ENCODE peak calls at places on chromosomes 1 and 21, in four cellular contexts. One of them, this sample, is unnamed.

GRCh38 chr1:153921803-153922075 is 1.0 kb downstream of the GATAD2B start:
- DNase-seq in GM12878: no peak
- DNase-seq in H1: no peak
- DNase-seq in K562: no peak
- DNase-seq in this sample: no peak

GRCh38 chr1:159122005-159122621 is 45.5 kb upstream of the AIM2 start:
- DNase-seq in GM12878: peak
- DNase-seq in H1: no peak
- DNase-seq in K562: no peak
- DNase-seq in this sample: no peak

GRCh38 chr1:87800006-87800405 is 471.3 kb downstream of the LMO4 start:
- DNase-seq in GM12878: no peak
- DNase-seq in H1: no peak
- DNase-seq in K562: no peak
- DNase-seq in this sample: no peak

GRCh38 chr1:24154215-24154614 is 11.3 kb upstream of the IL22RA1 start:
- DNase-seq in GM12878: no peak
- DNase-seq in H1: no peak
- DNase-seq in K562: no peak
- DNase-seq in this sample: no peak

GRCh38 chr1:55038974-55039341 is 390 bp upstream of the PCSK9 start:
- DNase-seq in GM12878: no peak
- DNase-seq in H1: no peak
- DNase-seq in K562: no peak
- DNase-seq in this sample: no peak

GRCh38 chr1:235122348-235122747 is 6.3 kb downstream of the TOMM20 start:
- DNase-seq in GM12878: no peak
- DNase-seq in H1: no peak
- DNase-seq in K562: no peak
- DNase-seq in this sample: no peak

GRCh38 chr1:11671544-11672286 is 7.7 kb downstream of the FBXO6 start:
- DNase-seq in GM12878: no peak
- DNase-seq in H1: no peak
- DNase-seq in K562: peak
- DNase-seq in this sample: peak

GRCh38 chr1:178575611-178576331 is 62.9 kb downstream of the TEX35 start:
- DNase-seq in GM12878: peak
- DNase-seq in H1: no peak
- DNase-seq in K562: no peak
- DNase-seq in this sample: no peak

GRCh38 chr21:15688809-15689208 is 41.0 kb upstream of the USP25 start:
- DNase-seq in GM12878: no peak
- DNase-seq in H1: no peak
- DNase-seq in K562: no peak
- DNase-seq in this sample: no peak

GRCh38 chr1:41610361-41610760 is 125.9 kb upstream of the EDN2 start:
- DNase-seq in GM12878: no peak
- DNase-seq in H1: no peak
- DNase-seq in K562: no peak
- DNase-seq in this sample: no peak

GRCh38 chr1:145927916-145928647 is 798 bp upstream of the RBM8A start:
- DNase-seq in GM12878: no peak
- DNase-seq in H1: no peak
- DNase-seq in K562: no peak
- DNase-seq in this sample: no peak

GRCh38 chr1:29469457-29469856 is 233.1 kb downstream of the PTPRU start:
- DNase-seq in GM12878: no peak
- DNase-seq in H1: no peak
- DNase-seq in K562: no peak
- DNase-seq in this sample: peak

GRCh38 chr1:236451796-236452373 is 57.8 kb downstream of the EDARADD start:
- DNase-seq in GM12878: no peak
- DNase-seq in H1: peak
- DNase-seq in K562: peak
- DNase-seq in this sample: peak
- TF ChIP-seq HDAC6 in GM12878: no peak
- TF ChIP-seq HDAC6 in H1: no peak
- TF ChIP-seq HDAC6 in K562: no peak
- TF ChIP-seq HDAC6 in this sample: no peak

DNA sequence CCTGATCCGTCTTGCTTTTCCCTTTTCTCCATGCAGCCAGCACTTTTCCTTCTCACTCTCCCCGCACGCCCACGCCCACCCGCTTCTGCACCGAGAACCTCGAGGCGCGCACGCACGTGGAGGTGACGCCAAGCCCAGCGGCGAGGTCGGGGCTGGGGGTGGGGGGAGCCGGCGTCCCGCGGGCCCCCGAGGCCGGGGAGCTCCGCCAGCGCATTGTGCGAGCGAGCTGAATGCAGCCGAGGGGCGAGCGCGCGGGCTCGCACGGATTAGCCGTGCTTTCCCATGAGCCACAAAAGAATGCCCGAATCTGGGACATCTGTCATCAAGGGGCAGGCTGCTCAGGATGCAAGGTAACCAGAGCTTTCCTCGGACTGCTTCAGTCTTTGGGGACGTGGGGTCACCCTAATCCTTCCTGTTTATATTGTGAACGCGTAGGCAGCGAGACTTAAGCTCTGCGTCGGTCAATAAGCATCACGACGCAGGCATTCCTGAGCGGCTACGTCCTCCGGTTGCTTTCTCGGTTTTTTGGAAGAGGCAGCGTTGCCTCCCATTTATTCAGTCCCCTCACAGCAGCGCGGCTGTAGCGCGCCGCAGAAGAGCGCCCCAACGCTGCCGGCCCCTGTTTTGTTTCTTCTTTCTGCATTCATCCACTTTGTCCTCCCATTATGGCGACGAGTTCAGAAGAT is 67.3 kb upstream of the AKT3 start:
- DNase-seq in GM12878: no peak
- DNase-seq in H1: peak
- DNase-seq in K562: no peak
- DNase-seq in this sample: no peak
- TF ChIP-seq HDAC6 in GM12878: no peak
- TF ChIP-seq HDAC6 in H1: no peak
- TF ChIP-seq HDAC6 in K562: no peak
- TF ChIP-seq HDAC6 in this sample: no peak

DNA sequence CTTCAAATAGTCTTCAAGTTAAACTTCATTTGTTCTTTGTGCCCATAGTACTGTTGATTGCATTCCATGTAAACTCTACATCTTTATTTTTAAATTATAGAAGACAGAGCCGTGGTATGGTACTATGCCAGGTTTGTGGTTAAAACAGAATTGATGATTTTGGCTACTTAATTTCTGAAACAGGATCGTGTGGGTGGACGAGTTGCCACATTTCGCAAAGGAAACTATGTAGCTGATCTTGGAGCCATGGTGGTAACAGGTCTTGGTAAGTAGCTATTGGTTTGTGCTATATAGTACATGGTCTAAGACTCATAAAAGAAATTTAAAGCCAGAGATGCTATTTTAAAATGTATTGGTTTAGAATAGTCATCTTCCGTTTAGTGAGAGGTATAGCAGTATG is 38.0 kb downstream of the KDM1A start:
- DNase-seq in GM12878: no peak
- DNase-seq in H1: no peak
- DNase-seq in K562: no peak
- DNase-seq in this sample: no peak
- TF ChIP-seq HDAC6 in GM12878: no peak
- TF ChIP-seq HDAC6 in H1: no peak
- TF ChIP-seq HDAC6 in K562: no peak
- TF ChIP-seq HDAC6 in this sample: no peak

GRCh38 chr1:52423771-52424170 is 19.4 kb downstream of the PRPF38A start:
- DNase-seq in GM12878: no peak
- DNase-seq in H1: no peak
- DNase-seq in K562: no peak
- DNase-seq in this sample: no peak
- TF ChIP-seq HDAC6 in GM12878: no peak
- TF ChIP-seq HDAC6 in H1: no peak
- TF ChIP-seq HDAC6 in K562: no peak
- TF ChIP-seq HDAC6 in this sample: no peak

GRCh38 chr1:93846151-93846928 is 32.7 kb downstream of the DNTTIP2 start:
- DNase-seq in GM12878: no peak
- DNase-seq in H1: no peak
- DNase-seq in K562: peak
- DNase-seq in this sample: peak
- TF ChIP-seq HDAC6 in GM12878: no peak
- TF ChIP-seq HDAC6 in H1: no peak
- TF ChIP-seq HDAC6 in K562: no peak
- TF ChIP-seq HDAC6 in this sample: no peak

DNA sequence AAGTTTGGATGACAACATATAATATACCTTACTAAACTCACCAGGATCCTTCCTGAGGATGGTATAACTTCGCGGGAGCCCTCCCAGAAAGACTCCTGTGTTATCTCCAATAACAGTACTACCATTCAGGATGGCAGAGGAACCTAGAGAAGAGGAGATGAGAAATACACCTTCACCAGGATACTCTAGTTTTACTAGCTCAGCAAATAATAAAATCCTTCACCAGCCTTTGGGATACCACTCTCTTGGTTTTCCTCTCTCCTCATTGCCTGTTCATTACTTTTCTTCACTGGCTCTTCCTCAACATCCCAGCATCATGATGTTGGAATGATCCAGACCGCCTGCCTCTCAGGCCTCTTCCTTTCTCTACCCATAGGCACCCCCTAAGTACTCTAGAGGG is 336.6 kb downstream of the USH2A start:
- DNase-seq in GM12878: no peak
- DNase-seq in H1: no peak
- DNase-seq in K562: no peak
- DNase-seq in this sample: no peak
- TF ChIP-seq HDAC6 in GM12878: no peak
- TF ChIP-seq HDAC6 in H1: no peak
- TF ChIP-seq HDAC6 in K562: no peak
- TF ChIP-seq HDAC6 in this sample: no peak

DNA sequence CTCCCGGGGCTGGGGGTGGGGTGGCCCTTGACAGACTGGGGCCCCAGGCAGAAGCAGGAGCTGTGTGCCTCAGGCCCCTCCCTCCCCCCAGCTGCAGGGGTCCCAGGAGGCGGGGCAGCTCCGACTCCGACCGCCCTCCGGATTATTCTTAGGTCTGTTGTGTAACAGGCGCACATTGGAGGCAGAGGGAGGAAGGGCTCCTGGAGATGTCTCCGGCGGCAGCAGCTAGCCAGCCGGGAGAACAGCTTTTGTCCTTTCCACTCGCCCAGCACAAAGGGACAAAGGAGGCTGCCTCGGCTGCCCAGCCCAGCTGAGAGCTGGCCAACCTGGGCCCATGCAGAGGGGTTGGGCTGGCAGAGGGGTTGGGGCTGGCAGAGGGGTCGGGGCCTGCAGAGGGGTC is 29.7 kb upstream of the PLCH2 start:
- DNase-seq in GM12878: no peak
- DNase-seq in H1: no peak
- DNase-seq in K562: no peak
- DNase-seq in this sample: no peak
- TF ChIP-seq HDAC6 in GM12878: no peak
- TF ChIP-seq HDAC6 in H1: no peak
- TF ChIP-seq HDAC6 in K562: no peak
- TF ChIP-seq HDAC6 in this sample: no peak

This sample was measured in HepG2.